ENCODE peak calls at places on chromosomes 13 and 19, in five cellular contexts. J is A673, W is lung, I is sigmoid colon, F is cardiac fibroblast. B is an unnamed sample.
A peak's percentile ranks its signal among the peaks of the same experiment; 100 is the strongest.

GRCh38 chr19:40411958-40412499 is 1.1 kb downstream of the PRX start:
- DNase-seq in J (no peak), W (no peak), I (no peak), F (no peak), B (no peak)

GRCh38 chr19:42683917-42684513 is 56.3 kb downstream of the PSG3 start:
- DNase-seq in J (peak; percentile 33), W (no peak), I (no peak), F (peak; percentile 36), B (peak; percentile 50)

GRCh38 chr13:23953860-23954512 is 56.7 kb upstream of the C1QTNF9B start:
- DNase-seq in J (no peak), W (no peak), I (no peak), F (no peak), B (no peak)

GRCh38 chr13:74015137-74015536 is 119.1 kb downstream of the KLF12 start:
- DNase-seq in J (no peak), W (no peak), I (no peak), F (no peak), B (peak; percentile 20)

GRCh38 chr19:38679839-38680238 is 32.4 kb downstream of the ACTN4 start:
- DNase-seq in J (no peak), W (no peak), I (no peak), F (no peak), B (no peak)

GRCh38 chr19:43667524-43668405 is 2.2 kb downstream of the PLAUR start:
- DNase-seq in J (no peak), W (peak; percentile 34), I (peak; percentile 76), F (peak; percentile 23), B (no peak)

GRCh38 chr13:51154029-51154555 is 43.0 kb upstream of the C13orf42 start:
- DNase-seq in J (peak; percentile 29), W (no peak), I (no peak), F (peak; percentile 38), B (peak; percentile 60)

GRCh38 chr13:48890386-48890785 is 85.3 kb upstream of the FNDC3A start:
- DNase-seq in J (no peak), W (no peak), I (no peak), F (no peak), B (no peak)

GRCh38 chr13:40170982-40171381 is 495.5 kb downstream of the FOXO1 start:
- DNase-seq in J (no peak), W (no peak), I (no peak), F (no peak), B (no peak)

GRCh38 chr19:40530091-40530901 is 46.4 kb upstream of the SHKBP1 start:
- DNase-seq in J (peak; percentile 69), W (no peak), I (no peak), F (no peak), B (no peak)

GRCh38 chr13:43611631-43612416 is 174.9 kb downstream of the ENOX1 start:
- DNase-seq in J (no peak), W (no peak), I (no peak), F (no peak), B (no peak)

GRCh38 chr19:30325657-30326056 is 46.5 kb upstream of the ZNF536 start:
- DNase-seq in J (no peak), W (no peak), I (peak; percentile 55), F (no peak), B (no peak)

GRCh38 chr13:28147489-28147888 is 9.1 kb downstream of the PAN3 start:
- DNase-seq in J (no peak), W (no peak), I (no peak), F (no peak), B (peak; percentile 8)

GRCh38 chr19:15971217-15971616 is 22.4 kb downstream of the OR10H4 start:
- DNase-seq in J (no peak), W (no peak), I (no peak), F (no peak), B (no peak)

GRCh38 chr13:33441015-33441414 is 155.5 kb upstream of the STARD13 start:
- DNase-seq in J (peak; percentile 41), W (no peak), I (no peak), F (peak; percentile 38), B (peak; percentile 53)

DNA sequence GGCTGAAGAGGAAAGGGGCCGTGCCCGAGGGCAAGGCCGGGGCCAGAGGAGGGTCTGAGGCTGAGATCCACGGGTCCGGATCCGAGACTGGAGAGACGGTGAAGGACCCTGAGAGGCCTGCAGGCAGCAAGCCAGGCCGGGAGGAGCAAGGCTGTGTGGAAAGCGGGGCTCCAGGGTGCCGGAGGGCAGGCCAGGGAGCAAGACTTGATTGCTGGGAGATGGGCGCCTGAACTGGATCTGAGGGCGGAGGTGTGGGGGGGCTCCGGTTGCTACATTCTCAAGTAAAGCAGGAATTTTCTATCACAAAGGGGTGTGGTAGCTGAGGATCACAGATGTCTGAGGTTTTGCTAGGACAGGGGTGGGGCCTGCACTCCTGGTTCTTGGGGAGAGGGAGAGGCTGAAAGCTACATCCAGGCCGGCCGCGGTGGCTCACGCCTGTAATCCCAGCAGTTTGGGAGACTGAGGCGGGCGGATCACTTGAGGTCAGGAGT is 3.8 kb downstream of the MAMSTR start:
- DNase-seq in J (no peak), W (no peak), I (peak; percentile 78), F (no peak), B (no peak)
- H3K4me3 ChIP-seq in J (peak overlapping the region; percentile 66), W (no peak overlapping the region), I (no peak overlapping the region), F (peak overlapping the region; percentile 64), B (peak overlapping the region; percentile 71)

GRCh38 chr13:109419896-109420295 is 366.5 kb downstream of the IRS2 start:
- DNase-seq in J (no peak), W (no peak), I (no peak), F (no peak), B (no peak)

GRCh38 chr13:109410868-109411267 is 375.5 kb downstream of the IRS2 start:
- DNase-seq in J (no peak), W (no peak), I (no peak), F (no peak), B (no peak)

GRCh38 chr13:109412232-109412935 is 374.0 kb downstream of the IRS2 start:
- DNase-seq in J (peak; percentile 93), W (no peak), I (no peak), F (peak; percentile 65), B (peak; percentile 49)

GRCh38 chr13:109415057-109415456 is 371.3 kb downstream of the IRS2 start:
- DNase-seq in J (no peak), W (no peak), I (no peak), F (no peak), B (no peak)

DNA sequence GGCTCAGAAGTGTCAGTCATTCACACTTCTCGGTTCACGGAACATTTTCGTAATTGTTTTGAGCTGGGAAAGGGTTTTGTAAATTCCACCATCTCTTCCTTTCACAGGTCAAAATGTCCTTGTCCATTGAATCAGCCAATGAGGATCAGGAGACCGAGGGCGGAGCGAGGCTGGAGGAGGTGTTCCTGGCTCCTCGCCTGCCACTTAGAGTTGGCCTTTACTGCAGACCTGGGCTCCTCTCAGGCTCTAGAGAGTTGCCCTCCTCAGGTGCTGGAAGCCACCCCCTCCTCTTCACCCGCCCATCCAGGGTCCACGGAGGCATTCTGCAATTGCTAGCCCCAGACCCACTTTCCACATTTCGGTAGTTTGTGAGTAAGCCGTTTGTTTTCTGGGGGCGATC is 370.4 kb downstream of the IRS2 start:
- DNase-seq in J (no peak), W (no peak), I (no peak), F (no peak), B (no peak)
- H3K4me3 ChIP-seq in J (no peak overlapping the region), W (no peak overlapping the region), I (no peak overlapping the region), F (no peak overlapping the region), B (no peak overlapping the region)

DNA sequence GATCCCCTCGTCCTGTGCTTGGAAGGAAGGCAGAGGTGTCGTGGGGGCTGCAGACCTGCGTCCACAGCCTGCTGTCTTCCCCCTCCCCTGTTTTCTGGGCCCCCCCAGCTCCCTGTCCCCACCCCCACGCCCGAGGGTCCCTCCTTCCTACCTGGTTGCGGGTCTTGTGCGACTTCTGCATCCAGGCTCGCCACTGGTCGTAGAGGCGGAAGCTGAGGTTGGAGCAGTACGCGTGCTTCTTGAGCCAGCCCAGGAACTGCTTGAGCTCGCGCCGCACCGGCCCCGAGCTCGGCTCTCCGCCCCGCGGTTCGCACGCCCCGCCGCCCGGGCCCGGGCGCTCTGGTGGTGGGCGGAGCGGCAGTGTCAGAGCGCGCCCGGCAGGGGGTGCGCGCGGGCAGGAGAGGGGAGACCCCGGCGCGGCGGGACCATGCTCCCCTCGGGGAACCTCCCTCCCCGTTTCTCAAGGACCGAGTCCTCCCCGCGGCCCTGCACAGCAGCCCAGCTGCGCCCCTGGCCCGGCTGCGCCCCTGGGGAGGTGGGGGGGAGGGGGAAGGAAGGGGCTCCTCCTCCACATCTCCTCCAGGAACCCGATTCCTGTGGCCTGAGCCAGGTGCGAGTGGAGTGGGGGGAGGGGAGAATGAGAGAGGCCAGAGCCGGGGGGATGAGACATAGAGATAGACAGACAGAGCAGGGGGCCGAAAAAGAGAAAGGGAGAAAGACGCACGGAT is 5.7 kb downstream of the REX1BD start:
- DNase-seq in J (peak; percentile 86), W (peak; percentile 57), I (peak; percentile 90), F (peak; percentile 87), B (peak; percentile 81)
- H3K4me3 ChIP-seq in J (peak overlapping the region; percentile 25), W (no peak overlapping the region), I (peak overlapping the region; percentile 38), F (peak overlapping the region; percentile 36), B (peak overlapping the region; percentile 39)

GRCh38 chr19:50312967-50313811 is 16.0 kb downstream of the KCNC3 start:
- DNase-seq in J (no peak), W (no peak), I (no peak), F (no peak), B (no peak)
- H3K4me3 ChIP-seq in J (peak overlapping the region; percentile 32), W (no peak overlapping the region), I (no peak overlapping the region), F (no peak overlapping the region), B (no peak overlapping the region)

DNA sequence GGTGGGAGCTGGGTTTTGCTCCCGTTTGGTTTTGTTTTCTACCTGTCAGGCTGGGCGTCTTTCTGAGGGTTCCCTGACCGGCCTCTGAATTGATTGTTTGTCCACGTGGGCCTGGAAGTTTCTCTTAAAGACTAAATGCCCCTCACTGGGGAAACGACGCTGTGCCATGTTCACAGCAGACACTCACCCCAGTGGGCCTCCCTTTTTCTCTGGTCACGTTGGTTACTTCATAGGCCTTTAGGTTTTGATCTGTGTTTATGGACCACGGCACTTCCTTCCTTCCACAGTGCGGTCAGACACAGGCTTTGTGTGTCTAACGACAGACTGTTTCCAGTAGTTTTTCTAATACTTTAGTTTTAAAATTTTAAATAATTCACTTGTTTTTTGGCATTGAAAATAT is 20.1 kb upstream of the NDUFS7 start:
- DNase-seq in J (no peak), W (no peak), I (no peak), F (no peak), B (no peak)
- H3K4me3 ChIP-seq in J (no peak overlapping the region), W (no peak overlapping the region), I (no peak overlapping the region), F (no peak overlapping the region), B (no peak overlapping the region)